ENCODE peak calls at places on chromosomes 2 and 18, in five cellular contexts. One of them, this sample, is unnamed. For H3K4me1, the result is how much of the 10 kb centered on the place peaks cover.

GRCh38 chr18:36593641-36594040 is 235.2 kb downstream of the TPGS2 start:
- DNase-seq in tibial artery: no peak
- DNase-seq in psoas muscle: no peak
- DNase-seq in right lobe of liver: no peak
- DNase-seq in fibroblast of lung: no peak
- DNase-seq in this sample: no peak

GRCh38 chr2:106547104-106547503 is 59.9 kb downstream of the CD8B2 start:
- DNase-seq in tibial artery: no peak
- DNase-seq in psoas muscle: no peak
- DNase-seq in right lobe of liver: no peak
- DNase-seq in fibroblast of lung: no peak
- DNase-seq in this sample: no peak

GRCh38 chr2:216372761-216373291 is 543 bp upstream of the MARCHF4 start:
- DNase-seq in tibial artery: no peak
- DNase-seq in psoas muscle: no peak
- DNase-seq in right lobe of liver: no peak
- DNase-seq in fibroblast of lung: peak
- DNase-seq in this sample: no peak

GRCh38 chr2:210660-211059 is 53.2 kb downstream of the SH3YL1 start:
- DNase-seq in tibial artery: no peak
- DNase-seq in psoas muscle: no peak
- DNase-seq in right lobe of liver: no peak
- DNase-seq in fibroblast of lung: no peak
- DNase-seq in this sample: no peak

GRCh38 chr2:100767224-100767653 is 52.7 kb upstream of the NPAS2 start:
- DNase-seq in tibial artery: no peak
- DNase-seq in psoas muscle: no peak
- DNase-seq in right lobe of liver: no peak
- DNase-seq in fibroblast of lung: peak
- DNase-seq in this sample: no peak

GRCh38 chr2:237614151-237614720 is 13.2 kb upstream of the LRRFIP1 start:
- DNase-seq in tibial artery: no peak
- DNase-seq in psoas muscle: no peak
- DNase-seq in right lobe of liver: no peak
- DNase-seq in fibroblast of lung: peak
- DNase-seq in this sample: no peak

GRCh38 chr2:231525248-231526163 is 4.7 kb downstream of the NMUR1 start:
- DNase-seq in tibial artery: peak
- DNase-seq in psoas muscle: no peak
- DNase-seq in right lobe of liver: no peak
- DNase-seq in fibroblast of lung: no peak
- DNase-seq in this sample: no peak

GRCh38 chr2:43273477-43273876 is 47.1 kb upstream of the ZFP36L2 start:
- DNase-seq in tibial artery: peak
- DNase-seq in psoas muscle: no peak
- DNase-seq in right lobe of liver: no peak
- DNase-seq in fibroblast of lung: peak
- DNase-seq in this sample: no peak

GRCh38 chr2:70687461-70687795 is 80.6 kb downstream of the ADD2 start:
- DNase-seq in tibial artery: no peak
- DNase-seq in psoas muscle: no peak
- DNase-seq in right lobe of liver: no peak
- DNase-seq in fibroblast of lung: no peak
- DNase-seq in this sample: no peak

GRCh38 chr18:67216846-67217245 is 299.7 kb downstream of the DSEL start:
- DNase-seq in tibial artery: no peak
- DNase-seq in psoas muscle: no peak
- DNase-seq in right lobe of liver: no peak
- DNase-seq in fibroblast of lung: peak
- DNase-seq in this sample: no peak

GRCh38 chr2:241064008-241064801 is 37.9 kb downstream of the MTERF4 start:
- DNase-seq in tibial artery: no peak
- DNase-seq in psoas muscle: peak
- DNase-seq in right lobe of liver: no peak
- DNase-seq in fibroblast of lung: no peak
- DNase-seq in this sample: no peak

GRCh38 chr2:129849559-129850160 is 129.8 kb upstream of the RAB6C start:
- DNase-seq in tibial artery: no peak
- DNase-seq in psoas muscle: no peak
- DNase-seq in right lobe of liver: no peak
- DNase-seq in fibroblast of lung: peak
- DNase-seq in this sample: no peak

GRCh38 chr2:187093771-187094412 is 244.9 kb upstream of the ZSWIM2 start:
- DNase-seq in tibial artery: no peak
- DNase-seq in psoas muscle: no peak
- DNase-seq in right lobe of liver: no peak
- DNase-seq in fibroblast of lung: no peak
- DNase-seq in this sample: no peak

GRCh38 chr2:12173271-12173942 is 427.0 kb downstream of the LPIN1 start:
- DNase-seq in tibial artery: no peak
- DNase-seq in psoas muscle: no peak
- DNase-seq in right lobe of liver: no peak
- DNase-seq in fibroblast of lung: no peak
- DNase-seq in this sample: no peak

GRCh38 chr2:128536925-128537620 is 218.4 kb upstream of the HS6ST1 start:
- DNase-seq in tibial artery: no peak
- DNase-seq in psoas muscle: no peak
- DNase-seq in right lobe of liver: no peak
- DNase-seq in fibroblast of lung: peak
- DNase-seq in this sample: peak

GRCh38 chr18:44214396-44214795 is 466.3 kb upstream of the SETBP1 start:
- DNase-seq in tibial artery: no peak
- DNase-seq in psoas muscle: no peak
- DNase-seq in right lobe of liver: no peak
- DNase-seq in fibroblast of lung: no peak
- DNase-seq in this sample: no peak

GRCh38 chr2:240624950-240625621 is at the start of gene GPR35:
- DNase-seq in tibial artery: peak
- DNase-seq in psoas muscle: peak
- DNase-seq in right lobe of liver: peak
- DNase-seq in fibroblast of lung: peak
- DNase-seq in this sample: no peak

GRCh38 chr2:31141513-31141912 is 3.3 kb upstream of the GALNT14 start:
- DNase-seq in tibial artery: no peak
- DNase-seq in psoas muscle: no peak
- DNase-seq in right lobe of liver: no peak
- DNase-seq in fibroblast of lung: no peak
- DNase-seq in this sample: no peak

GRCh38 chr2:215486973-215487372 is 51.1 kb upstream of the FN1 start:
- DNase-seq in tibial artery: no peak
- DNase-seq in psoas muscle: no peak
- DNase-seq in right lobe of liver: no peak
- DNase-seq in fibroblast of lung: peak
- DNase-seq in this sample: no peak

GRCh38 chr2:109525836-109526235 is 87.9 kb downstream of the SEPTIN10 start:
- DNase-seq in tibial artery: no peak
- DNase-seq in psoas muscle: no peak
- DNase-seq in right lobe of liver: no peak
- DNase-seq in fibroblast of lung: no peak
- DNase-seq in this sample: no peak

GRCh38 chr2:95073856-95074662 is 47.5 kb downstream of the MRPS5 start:
- DNase-seq in tibial artery: no peak
- DNase-seq in psoas muscle: no peak
- DNase-seq in right lobe of liver: no peak
- DNase-seq in fibroblast of lung: no peak
- DNase-seq in this sample: no peak

GRCh38 chr2:12613137-12613912 is 103.4 kb upstream of the TRIB2 start:
- DNase-seq in tibial artery: no peak
- DNase-seq in psoas muscle: no peak
- DNase-seq in right lobe of liver: no peak
- DNase-seq in fibroblast of lung: no peak
- DNase-seq in this sample: no peak

GRCh38 chr2:224023188-224023587 is 15.9 kb downstream of the SERPINE2 start:
- DNase-seq in tibial artery: no peak
- DNase-seq in psoas muscle: no peak
- DNase-seq in right lobe of liver: no peak
- DNase-seq in fibroblast of lung: peak
- DNase-seq in this sample: no peak

GRCh38 chr2:112301171-112301584 is 25.8 kb downstream of the ZC3H6 start:
- DNase-seq in tibial artery: no peak
- DNase-seq in psoas muscle: no peak
- DNase-seq in right lobe of liver: no peak
- DNase-seq in fibroblast of lung: peak
- DNase-seq in this sample: no peak

DNA sequence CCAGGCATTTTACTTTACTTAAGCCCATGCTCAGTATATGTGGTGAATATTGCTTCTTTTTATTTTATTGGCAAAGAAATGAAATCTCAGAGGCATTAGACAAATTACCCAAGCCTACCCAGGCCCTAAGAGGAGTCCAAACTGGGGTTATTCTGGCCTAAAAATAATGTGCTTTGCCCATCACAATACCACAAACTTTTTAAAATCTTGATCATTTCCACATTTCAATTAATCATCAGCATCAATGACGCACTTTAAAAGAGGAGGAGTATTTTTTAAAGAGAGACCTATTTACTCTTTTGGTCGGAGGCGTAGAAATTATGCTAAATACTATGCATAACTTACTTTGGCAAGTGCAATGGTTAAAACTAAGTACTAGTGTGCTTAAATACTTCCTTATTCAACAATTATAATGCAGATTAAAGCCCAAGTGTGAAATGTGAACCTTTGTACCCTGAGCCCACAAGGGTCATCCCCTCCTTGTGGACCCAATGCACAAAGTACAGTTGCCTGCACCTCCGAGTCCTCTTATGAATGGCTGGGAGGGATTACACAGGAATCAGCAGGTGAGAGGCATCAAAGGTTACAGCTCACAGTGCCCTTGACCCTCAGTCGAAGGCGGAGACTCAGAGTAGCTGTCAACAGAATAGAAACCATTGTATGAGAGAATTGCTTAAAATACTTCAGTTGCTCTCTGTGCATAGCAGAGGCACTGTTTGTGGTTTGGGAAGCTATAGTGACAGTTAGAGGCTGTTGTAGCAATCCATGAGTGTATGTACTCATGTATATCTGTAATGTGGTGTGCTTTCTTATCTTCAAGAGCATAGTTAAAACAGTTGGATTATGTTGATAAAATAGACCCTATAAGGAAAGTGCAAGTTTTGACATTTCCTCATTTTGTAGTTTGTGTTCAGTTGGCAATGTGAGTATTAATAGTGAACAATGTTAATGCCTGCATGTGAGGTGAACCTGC is 151.7 kb upstream of the ITGA4 start:
- DNase-seq in tibial artery: no peak
- DNase-seq in psoas muscle: no peak
- DNase-seq in right lobe of liver: no peak
- DNase-seq in fibroblast of lung: peak
- DNase-seq in this sample: no peak
- H3K4me3 ChIP-seq in tibial artery: no peak
- H3K4me3 ChIP-seq in psoas muscle: no peak
- H3K4me3 ChIP-seq in right lobe of liver: no peak
- H3K4me3 ChIP-seq in fibroblast of lung: no peak
- H3K4me3 ChIP-seq in this sample: no peak

DNA sequence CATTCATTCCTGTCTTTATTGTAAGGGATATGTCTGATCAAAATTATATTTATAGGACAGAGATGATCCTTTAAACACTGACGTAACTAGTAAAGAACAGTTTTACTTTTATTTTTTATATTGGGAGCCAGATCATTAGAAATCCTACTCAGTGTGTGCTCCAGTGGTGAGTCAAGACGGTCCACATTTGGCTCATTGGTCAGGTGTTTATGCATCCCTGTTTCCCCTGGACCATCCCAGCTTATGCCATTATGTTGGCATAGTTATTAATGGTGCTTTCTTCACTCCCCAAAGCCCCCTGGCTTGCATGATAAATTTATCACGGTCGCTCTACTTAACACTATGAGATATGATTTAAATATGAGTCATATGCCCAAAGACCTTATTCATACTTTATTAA is 293.4 kb downstream of the XIRP2 start:
- DNase-seq in tibial artery: no peak
- DNase-seq in psoas muscle: no peak
- DNase-seq in right lobe of liver: no peak
- DNase-seq in fibroblast of lung: peak
- DNase-seq in this sample: no peak
- H3K27ac ChIP-seq in tibial artery: no peak
- H3K27ac ChIP-seq in psoas muscle: no peak
- H3K27ac ChIP-seq in right lobe of liver: no peak
- H3K27ac ChIP-seq in fibroblast of lung: no peak
- H3K27ac ChIP-seq in this sample: no peak

DNA sequence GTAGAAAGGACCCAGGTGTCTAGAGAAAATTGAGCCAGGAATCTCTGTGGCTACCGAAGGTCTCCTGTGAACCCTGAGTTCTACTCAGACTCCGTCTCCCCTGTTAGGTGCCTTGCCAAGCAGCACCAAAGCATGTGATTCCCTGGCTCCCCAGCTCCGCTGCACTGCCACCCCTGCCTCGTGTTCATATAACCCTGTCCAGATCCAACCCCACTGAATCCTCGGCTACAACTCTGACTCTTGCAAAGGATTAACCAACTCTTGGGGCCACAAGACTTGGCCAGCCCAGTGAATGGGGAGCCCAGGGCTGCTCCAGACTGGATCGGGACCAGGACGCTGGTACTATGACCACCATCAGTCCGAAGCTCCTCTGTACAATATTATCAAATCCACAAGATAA is 37.3 kb upstream of the ACAA2 start:
- DNase-seq in tibial artery: no peak
- DNase-seq in psoas muscle: no peak
- DNase-seq in right lobe of liver: no peak
- DNase-seq in fibroblast of lung: no peak
- DNase-seq in this sample: no peak
- H3K4me1 ChIP-seq in tibial artery: under half
- H3K4me1 ChIP-seq in psoas muscle: under half
- H3K4me1 ChIP-seq in right lobe of liver: under half
- H3K4me1 ChIP-seq in fibroblast of lung: under half
- H3K4me1 ChIP-seq in this sample: under half

DNA sequence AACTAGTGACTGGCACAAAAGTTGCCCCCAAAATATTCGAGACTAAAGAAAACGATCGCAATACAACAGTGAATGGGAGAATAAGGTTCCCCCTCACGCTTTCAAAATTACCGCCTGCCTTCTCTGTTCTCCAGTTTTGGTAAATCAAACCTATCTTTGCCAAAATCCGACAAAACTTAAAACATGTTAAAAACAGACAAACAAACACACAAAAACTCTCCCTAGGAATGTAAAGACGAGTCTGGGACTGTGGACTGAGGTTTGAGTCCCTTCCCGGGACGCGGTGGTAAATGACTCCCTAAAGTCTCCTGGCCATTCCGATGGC is 435 bp upstream of the IMPACT start:
- DNase-seq in tibial artery: no peak
- DNase-seq in psoas muscle: no peak
- DNase-seq in right lobe of liver: no peak
- DNase-seq in fibroblast of lung: no peak
- DNase-seq in this sample: no peak
- H3K4me3 ChIP-seq in tibial artery: peak
- H3K4me3 ChIP-seq in psoas muscle: peak
- H3K4me3 ChIP-seq in right lobe of liver: peak
- H3K4me3 ChIP-seq in fibroblast of lung: peak
- H3K4me3 ChIP-seq in this sample: peak

DNA sequence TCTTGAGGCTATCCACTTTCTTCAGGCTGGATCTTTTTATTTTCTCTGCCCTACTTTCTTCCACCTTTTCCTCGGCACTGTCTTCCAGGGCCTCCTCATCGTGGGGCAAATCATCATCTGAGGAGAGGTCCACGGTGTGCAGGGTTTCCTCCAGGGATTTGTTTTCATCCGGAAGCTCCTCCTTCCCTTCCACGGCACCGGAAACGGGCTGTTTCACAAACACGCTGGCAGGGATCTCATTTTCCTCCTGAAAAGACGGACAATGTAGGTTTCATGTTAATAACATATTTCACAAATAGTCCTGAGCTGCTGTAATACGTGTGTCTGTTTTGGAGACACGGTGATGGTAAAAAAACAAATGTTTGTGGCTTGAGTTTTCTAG is 10.4 kb downstream of the CAVIN2 start:
- DNase-seq in tibial artery: no peak
- DNase-seq in psoas muscle: no peak
- DNase-seq in right lobe of liver: no peak
- DNase-seq in fibroblast of lung: no peak
- DNase-seq in this sample: no peak
- H3K27ac ChIP-seq in tibial artery: no peak
- H3K27ac ChIP-seq in psoas muscle: no peak
- H3K27ac ChIP-seq in right lobe of liver: no peak
- H3K27ac ChIP-seq in fibroblast of lung: no peak
- H3K27ac ChIP-seq in this sample: no peak

This sample was measured in iPS DF 6.9.